ENCODE peak calls at places on chromosomes 7 and 10, in nine cellular contexts. B is HFF-Myc, R is cardiac fibroblast, I is coronary artery, V is left ventricle myocardium inferior, E is testis, T is neural progenitor cell, M is Calu3, N is endodermal cell. S is an unnamed sample.

GRCh38 chr7:121192834-121193233 is 136.0 kb upstream of the WNT16 start:
- DNase-seq in M (no peak), B (no peak), I (no peak), N (no peak), R (no peak), E (no peak), V (no peak), T (no peak), S (no peak)

GRCh38 chr10:117530791-117531190 is 11.8 kb upstream of the EMX2 start:
- DNase-seq in B (no peak), M (no peak), I (no peak), T (no peak), N (no peak), E (no peak), V (no peak), R (no peak), S (no peak)

GRCh38 chr10:905972-906371 is 25.5 kb downstream of the LARP4B start:
- DNase-seq in M (no peak), I (no peak), B (no peak), R (no peak), V (no peak), E (no peak), N (no peak), T (no peak), S (no peak)

GRCh38 chr10:95796504-95796903 is 40.5 kb downstream of the ENTPD1 start:
- DNase-seq in M (no peak), T (no peak), I (no peak), N (no peak), R (no peak), E (no peak), V (no peak), B (no peak), S (no peak)

GRCh38 chr10:22219308-22219707 is 1.5 kb upstream of the EBLN1 start:
- DNase-seq in M (no peak), V (no peak), R (peak; percentile 28), B (no peak), E (no peak), T (no peak), I (no peak), N (no peak), S (no peak)

GRCh38 chr10:97053285-97053684 is 132.5 kb downstream of the SLIT1 start:
- DNase-seq in E (no peak), T (no peak), M (no peak), R (no peak), V (no peak), I (no peak), B (no peak), N (peak; percentile 23), S (no peak)

GRCh38 chr7:130893441-130893894 is 159.5 kb upstream of the KLF14 start:
- DNase-seq in N (no peak), T (no peak), M (no peak), R (peak; percentile 83), I (no peak), V (no peak), B (no peak), E (no peak), S (no peak)

GRCh38 chr7:30115709-30116297 is 19.0 kb upstream of the MTURN start:
- DNase-seq in V (no peak), B (no peak), I (no peak), N (no peak), T (no peak), R (no peak), M (no peak), E (no peak), S (no peak)

GRCh38 chr10:29005988-29006387 is 282.9 kb upstream of the LYZL1 start:
- DNase-seq in B (no peak), V (no peak), M (no peak), T (no peak), R (no peak), E (no peak), I (no peak), N (no peak), S (no peak)

GRCh38 chr10:43824934-43825333 is 176.3 kb upstream of the ZNF32 start:
- DNase-seq in T (no peak), E (peak; percentile 62), V (peak; percentile 77), M (no peak), I (no peak), N (no peak), B (no peak), R (peak; percentile 94), S (no peak)

DNA sequence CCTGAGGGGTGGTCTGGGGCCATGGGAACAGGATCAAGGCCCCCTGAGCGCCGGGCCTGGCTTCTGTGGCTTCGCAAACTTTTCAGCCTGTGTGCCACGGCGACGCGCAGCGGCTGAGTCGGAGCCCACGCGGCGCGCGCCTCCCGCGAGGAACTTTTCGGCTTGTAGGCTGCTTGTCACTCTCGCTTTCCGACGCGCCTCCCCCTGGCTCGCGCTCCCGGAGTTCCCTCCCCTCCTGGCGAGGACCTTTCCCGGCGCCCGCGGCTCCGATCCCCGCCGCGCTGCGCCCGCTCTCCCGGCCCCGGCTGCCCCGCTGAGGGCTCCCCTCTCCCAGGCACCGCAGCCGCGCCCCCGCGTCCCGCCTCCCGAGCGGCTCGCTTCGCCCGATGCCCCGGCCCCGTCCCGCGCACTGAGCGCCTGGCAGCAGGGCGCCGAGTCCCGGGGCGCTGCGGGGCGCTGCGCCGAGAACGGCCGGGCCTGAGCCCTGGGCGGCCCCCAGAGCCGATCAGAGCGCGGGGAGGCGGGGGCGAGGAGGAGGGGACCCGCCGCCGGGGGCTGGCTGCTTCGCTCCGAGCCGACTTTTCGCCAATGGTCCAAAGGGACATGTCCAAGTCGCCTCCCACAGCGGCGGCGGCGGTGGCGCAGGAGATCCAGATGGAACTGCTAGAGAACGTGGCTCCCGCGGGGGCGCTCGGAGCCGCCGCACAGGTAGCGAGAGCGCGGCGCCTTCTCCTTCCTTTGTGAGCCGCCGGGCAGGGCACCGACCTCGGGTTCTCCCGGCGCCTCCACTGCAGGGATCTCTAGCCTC is at the start of gene CACNB2:
- DNase-seq in E (peak; percentile 71), I (peak; percentile 86), T (peak; percentile 84), B (no peak), V (peak; percentile 70), M (no peak), R (peak; percentile 44), N (peak; percentile 91), S (no peak)
- TF ChIP-seq CTCF in E (no peak), I (no peak), T (no peak), B (no peak), V (no peak), M (no peak), R (no peak), N (no peak), S (no peak)

GRCh38 chr10:123135415-123136141 is at the start of gene HMX3:
- DNase-seq in N (peak; percentile 85), E (no peak), T (peak; percentile 93), V (no peak), M (no peak), B (no peak), I (no peak), R (peak; percentile 51), S (peak; percentile 75)
- TF ChIP-seq CTCF in N (no peak), E (no peak), T (no peak), V (no peak), M (no peak), B (no peak), I (no peak), R (no peak), S (no peak)

GRCh38 chr7:99379043-99379577 is 4.6 kb downstream of the ARPC1B start:
- DNase-seq in E (peak; percentile 75), I (no peak), M (no peak), N (no peak), B (peak; percentile 86), R (peak; percentile 97), V (peak; percentile 67), T (no peak), S (no peak)
- TF ChIP-seq CTCF in E (no peak), I (no peak), M (no peak), N (no peak), B (no peak), R (no peak), V (peak; percentile 24), T (no peak), S (no peak)

DNA sequence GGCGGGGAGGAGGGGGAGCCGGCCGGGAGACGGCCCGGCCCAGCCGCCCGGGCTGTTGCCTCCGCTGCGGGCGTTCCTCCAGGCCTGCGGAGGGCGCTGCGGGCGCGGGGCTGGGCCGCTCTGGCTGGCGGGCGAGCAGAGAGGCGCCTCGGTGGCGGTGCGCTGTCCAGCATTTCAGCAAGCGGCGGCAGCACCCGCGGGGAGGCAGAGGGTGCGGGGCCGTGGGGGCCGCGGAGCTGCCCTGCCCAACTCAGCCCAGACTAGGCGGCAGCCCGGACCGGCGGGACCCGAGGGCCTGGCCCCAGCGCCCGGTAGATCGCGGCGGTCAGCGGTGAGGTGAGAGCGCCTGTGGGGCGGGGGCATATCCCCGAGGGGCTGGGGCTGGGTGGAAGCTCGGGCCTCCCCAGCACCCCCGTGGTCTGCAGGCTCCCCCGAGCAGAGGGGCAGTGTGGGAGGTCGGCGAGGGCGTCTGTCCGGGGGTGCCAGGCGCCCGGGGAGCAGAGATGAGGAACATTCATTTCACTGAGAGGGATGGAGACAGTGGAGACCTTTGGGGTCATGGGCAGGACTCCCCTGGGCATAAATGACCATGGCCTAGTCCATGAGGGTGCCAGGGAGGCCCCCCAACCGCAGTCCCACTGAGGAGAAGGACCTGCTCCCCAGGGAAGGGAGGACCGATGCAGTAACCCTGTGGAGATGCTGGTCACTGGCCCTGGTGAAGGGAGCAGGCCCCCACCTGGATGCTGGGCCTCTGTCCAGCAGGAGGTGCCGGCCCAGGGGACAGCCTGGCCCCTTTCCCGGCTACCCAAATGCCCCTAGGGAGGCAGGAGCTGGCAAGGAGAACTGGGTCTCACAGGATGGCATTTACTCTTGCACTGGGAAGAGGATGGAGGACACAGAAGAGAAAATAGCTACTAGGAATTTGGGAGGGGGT is at the start of gene SRRM3:
- DNase-seq in V (peak; percentile 66), M (peak; percentile 81), N (peak; percentile 95), R (peak; percentile 74), E (peak; percentile 86), B (peak; percentile 15), T (peak; percentile 94), I (no peak), S (peak; percentile 95)
- TF ChIP-seq CTCF in V (peak; percentile 63), M (peak; percentile 36), N (peak; percentile 80), R (peak; percentile 34), E (peak; percentile 72), B (peak; percentile 46), T (peak; percentile 71), I (peak; percentile 44), S (peak; percentile 76)

S was measured in osteocyte.